ENCODE peak calls at places on chromosome 22, in nine cellular contexts. One of them, this sample, is unnamed.

GRCh38 chr22:36406721-36407120 is 19.0 kb upstream of the MYH9 start:
- DNase-seq in activated naive CD4-positive, alpha-beta T cell: no peak
- DNase-seq in adipocyte: no peak
- DNase-seq in mucosa of gallbladder: no peak
- DNase-seq in neural progenitor cell: no peak
- DNase-seq in NCI-H1092 treated with DMSO at 0.1 percent for 48 hours: no peak
- DNase-seq in stimulated activated CD8-positive, alpha-beta memory T cell treated with anti-CD3 and anti-CD28 coated beads, Interleukin-4, amount 100 ng/mL, for 48 hours: no peak
- DNase-seq in left lobe of liver: no peak
- DNase-seq in activated CD4-positive, CD25-positive, alpha-beta regulatory T cell: no peak
- DNase-seq in this sample: no peak

GRCh38 chr22:30248484-30248883 is 1.9 kb upstream of the LIF start:
- DNase-seq in adipocyte: no peak
- DNase-seq in activated CD4-positive, CD25-positive, alpha-beta regulatory T cell: no peak
- DNase-seq in stimulated activated CD8-positive, alpha-beta memory T cell treated with anti-CD3 and anti-CD28 coated beads, Interleukin-4, amount 100 ng/mL, for 48 hours: no peak
- DNase-seq in NCI-H1092 treated with DMSO at 0.1 percent for 48 hours: no peak
- DNase-seq in neural progenitor cell: no peak
- DNase-seq in left lobe of liver: no peak
- DNase-seq in activated naive CD4-positive, alpha-beta T cell: no peak
- DNase-seq in mucosa of gallbladder: no peak
- DNase-seq in this sample: no peak

GRCh38 chr22:24803064-24803542 is 2.9 kb upstream of the SGSM1 start:
- DNase-seq in activated naive CD4-positive, alpha-beta T cell: peak
- DNase-seq in activated CD4-positive, CD25-positive, alpha-beta regulatory T cell: peak
- DNase-seq in adipocyte: peak
- DNase-seq in mucosa of gallbladder: peak
- DNase-seq in stimulated activated CD8-positive, alpha-beta memory T cell treated with anti-CD3 and anti-CD28 coated beads, Interleukin-4, amount 100 ng/mL, for 48 hours: peak
- DNase-seq in neural progenitor cell: peak
- DNase-seq in left lobe of liver: peak
- DNase-seq in NCI-H1092 treated with DMSO at 0.1 percent for 48 hours: peak
- DNase-seq in this sample: peak

GRCh38 chr22:31327786-31328544 is 18.2 kb downstream of the PATZ1 start:
- DNase-seq in NCI-H1092 treated with DMSO at 0.1 percent for 48 hours: no peak
- DNase-seq in activated naive CD4-positive, alpha-beta T cell: no peak
- DNase-seq in neural progenitor cell: no peak
- DNase-seq in adipocyte: no peak
- DNase-seq in stimulated activated CD8-positive, alpha-beta memory T cell treated with anti-CD3 and anti-CD28 coated beads, Interleukin-4, amount 100 ng/mL, for 48 hours: no peak
- DNase-seq in left lobe of liver: no peak
- DNase-seq in mucosa of gallbladder: no peak
- DNase-seq in activated CD4-positive, CD25-positive, alpha-beta regulatory T cell: no peak
- DNase-seq in this sample: no peak

GRCh38 chr22:26619510-26619909 is 1.7 kb upstream of the CRYBB1 start:
- DNase-seq in NCI-H1092 treated with DMSO at 0.1 percent for 48 hours: no peak
- DNase-seq in neural progenitor cell: no peak
- DNase-seq in activated naive CD4-positive, alpha-beta T cell: no peak
- DNase-seq in left lobe of liver: no peak
- DNase-seq in stimulated activated CD8-positive, alpha-beta memory T cell treated with anti-CD3 and anti-CD28 coated beads, Interleukin-4, amount 100 ng/mL, for 48 hours: no peak
- DNase-seq in adipocyte: no peak
- DNase-seq in mucosa of gallbladder: no peak
- DNase-seq in activated CD4-positive, CD25-positive, alpha-beta regulatory T cell: no peak
- DNase-seq in this sample: no peak

GRCh38 chr22:43474161-43475101 is 62.6 kb downstream of the MPPED1 start:
- DNase-seq in NCI-H1092 treated with DMSO at 0.1 percent for 48 hours: no peak
- DNase-seq in activated naive CD4-positive, alpha-beta T cell: no peak
- DNase-seq in activated CD4-positive, CD25-positive, alpha-beta regulatory T cell: no peak
- DNase-seq in adipocyte: no peak
- DNase-seq in left lobe of liver: peak
- DNase-seq in stimulated activated CD8-positive, alpha-beta memory T cell treated with anti-CD3 and anti-CD28 coated beads, Interleukin-4, amount 100 ng/mL, for 48 hours: no peak
- DNase-seq in mucosa of gallbladder: no peak
- DNase-seq in neural progenitor cell: no peak
- DNase-seq in this sample: no peak

GRCh38 chr22:24525416-24526037 is 29.4 kb downstream of the GUCD1 start:
- DNase-seq in adipocyte: peak
- DNase-seq in activated CD4-positive, CD25-positive, alpha-beta regulatory T cell: peak
- DNase-seq in neural progenitor cell: peak
- DNase-seq in mucosa of gallbladder: peak
- DNase-seq in activated naive CD4-positive, alpha-beta T cell: peak
- DNase-seq in NCI-H1092 treated with DMSO at 0.1 percent for 48 hours: peak
- DNase-seq in left lobe of liver: peak
- DNase-seq in stimulated activated CD8-positive, alpha-beta memory T cell treated with anti-CD3 and anti-CD28 coated beads, Interleukin-4, amount 100 ng/mL, for 48 hours: peak
- DNase-seq in this sample: peak

GRCh38 chr22:37018815-37019308 is 385 bp downstream of the TST start:
- DNase-seq in activated CD4-positive, CD25-positive, alpha-beta regulatory T cell: no peak
- DNase-seq in activated naive CD4-positive, alpha-beta T cell: no peak
- DNase-seq in left lobe of liver: peak
- DNase-seq in stimulated activated CD8-positive, alpha-beta memory T cell treated with anti-CD3 and anti-CD28 coated beads, Interleukin-4, amount 100 ng/mL, for 48 hours: no peak
- DNase-seq in NCI-H1092 treated with DMSO at 0.1 percent for 48 hours: no peak
- DNase-seq in mucosa of gallbladder: no peak
- DNase-seq in adipocyte: peak
- DNase-seq in neural progenitor cell: peak
- DNase-seq in this sample: peak

GRCh38 chr22:44045171-44045570 is 21.1 kb downstream of the PARVB start:
- DNase-seq in NCI-H1092 treated with DMSO at 0.1 percent for 48 hours: no peak
- DNase-seq in neural progenitor cell: no peak
- DNase-seq in left lobe of liver: no peak
- DNase-seq in stimulated activated CD8-positive, alpha-beta memory T cell treated with anti-CD3 and anti-CD28 coated beads, Interleukin-4, amount 100 ng/mL, for 48 hours: no peak
- DNase-seq in activated CD4-positive, CD25-positive, alpha-beta regulatory T cell: no peak
- DNase-seq in activated naive CD4-positive, alpha-beta T cell: no peak
- DNase-seq in adipocyte: peak
- DNase-seq in mucosa of gallbladder: no peak
- DNase-seq in this sample: no peak

GRCh38 chr22:47174096-47174495 is 411.6 kb downstream of the TBC1D22A start:
- DNase-seq in neural progenitor cell: no peak
- DNase-seq in NCI-H1092 treated with DMSO at 0.1 percent for 48 hours: no peak
- DNase-seq in left lobe of liver: peak
- DNase-seq in stimulated activated CD8-positive, alpha-beta memory T cell treated with anti-CD3 and anti-CD28 coated beads, Interleukin-4, amount 100 ng/mL, for 48 hours: no peak
- DNase-seq in activated CD4-positive, CD25-positive, alpha-beta regulatory T cell: no peak
- DNase-seq in mucosa of gallbladder: no peak
- DNase-seq in activated naive CD4-positive, alpha-beta T cell: no peak
- DNase-seq in adipocyte: no peak
- DNase-seq in this sample: no peak

GRCh38 chr22:38176170-38176741 is 5.4 kb downstream of the PLA2G6 start:
- DNase-seq in NCI-H1092 treated with DMSO at 0.1 percent for 48 hours: no peak
- DNase-seq in neural progenitor cell: no peak
- DNase-seq in activated CD4-positive, CD25-positive, alpha-beta regulatory T cell: no peak
- DNase-seq in left lobe of liver: no peak
- DNase-seq in stimulated activated CD8-positive, alpha-beta memory T cell treated with anti-CD3 and anti-CD28 coated beads, Interleukin-4, amount 100 ng/mL, for 48 hours: no peak
- DNase-seq in adipocyte: peak
- DNase-seq in mucosa of gallbladder: peak
- DNase-seq in activated naive CD4-positive, alpha-beta T cell: no peak
- DNase-seq in this sample: no peak

GRCh38 chr22:42906605-42907338 is 49.7 kb upstream of the ARFGAP3 start:
- DNase-seq in activated naive CD4-positive, alpha-beta T cell: no peak
- DNase-seq in stimulated activated CD8-positive, alpha-beta memory T cell treated with anti-CD3 and anti-CD28 coated beads, Interleukin-4, amount 100 ng/mL, for 48 hours: no peak
- DNase-seq in mucosa of gallbladder: peak
- DNase-seq in neural progenitor cell: no peak
- DNase-seq in adipocyte: peak
- DNase-seq in NCI-H1092 treated with DMSO at 0.1 percent for 48 hours: no peak
- DNase-seq in left lobe of liver: no peak
- DNase-seq in activated CD4-positive, CD25-positive, alpha-beta regulatory T cell: no peak
- DNase-seq in this sample: no peak

GRCh38 chr22:19724927-19725661 is 1.8 kb downstream of the GP1BB start:
- DNase-seq in activated naive CD4-positive, alpha-beta T cell: no peak
- DNase-seq in left lobe of liver: no peak
- DNase-seq in adipocyte: no peak
- DNase-seq in neural progenitor cell: no peak
- DNase-seq in stimulated activated CD8-positive, alpha-beta memory T cell treated with anti-CD3 and anti-CD28 coated beads, Interleukin-4, amount 100 ng/mL, for 48 hours: no peak
- DNase-seq in activated CD4-positive, CD25-positive, alpha-beta regulatory T cell: no peak
- DNase-seq in NCI-H1092 treated with DMSO at 0.1 percent for 48 hours: no peak
- DNase-seq in mucosa of gallbladder: no peak
- DNase-seq in this sample: no peak

GRCh38 chr22:41369089-41369745 is 12.5 kb upstream of the TEF start:
- DNase-seq in left lobe of liver: no peak
- DNase-seq in neural progenitor cell: no peak
- DNase-seq in adipocyte: no peak
- DNase-seq in mucosa of gallbladder: no peak
- DNase-seq in activated naive CD4-positive, alpha-beta T cell: no peak
- DNase-seq in activated CD4-positive, CD25-positive, alpha-beta regulatory T cell: no peak
- DNase-seq in NCI-H1092 treated with DMSO at 0.1 percent for 48 hours: peak
- DNase-seq in stimulated activated CD8-positive, alpha-beta memory T cell treated with anti-CD3 and anti-CD28 coated beads, Interleukin-4, amount 100 ng/mL, for 48 hours: no peak
- DNase-seq in this sample: no peak

GRCh38 chr22:26428515-26429457 is at the start of gene ASPHD2:
- DNase-seq in activated naive CD4-positive, alpha-beta T cell: peak
- DNase-seq in stimulated activated CD8-positive, alpha-beta memory T cell treated with anti-CD3 and anti-CD28 coated beads, Interleukin-4, amount 100 ng/mL, for 48 hours: peak
- DNase-seq in NCI-H1092 treated with DMSO at 0.1 percent for 48 hours: peak
- DNase-seq in neural progenitor cell: peak
- DNase-seq in mucosa of gallbladder: peak
- DNase-seq in activated CD4-positive, CD25-positive, alpha-beta regulatory T cell: peak
- DNase-seq in left lobe of liver: peak
- DNase-seq in adipocyte: peak
- DNase-seq in this sample: peak

GRCh38 chr22:18130699-18131429 is 19.1 kb upstream of the USP18 start:
- DNase-seq in activated CD4-positive, CD25-positive, alpha-beta regulatory T cell: no peak
- DNase-seq in mucosa of gallbladder: no peak
- DNase-seq in stimulated activated CD8-positive, alpha-beta memory T cell treated with anti-CD3 and anti-CD28 coated beads, Interleukin-4, amount 100 ng/mL, for 48 hours: no peak
- DNase-seq in NCI-H1092 treated with DMSO at 0.1 percent for 48 hours: no peak
- DNase-seq in left lobe of liver: no peak
- DNase-seq in adipocyte: no peak
- DNase-seq in neural progenitor cell: no peak
- DNase-seq in activated naive CD4-positive, alpha-beta T cell: no peak
- DNase-seq in this sample: no peak

GRCh38 chr22:27715078-27715477 is 86.5 kb downstream of the MN1 start:
- DNase-seq in neural progenitor cell: peak
- DNase-seq in NCI-H1092 treated with DMSO at 0.1 percent for 48 hours: peak
- DNase-seq in mucosa of gallbladder: no peak
- DNase-seq in activated naive CD4-positive, alpha-beta T cell: no peak
- DNase-seq in adipocyte: no peak
- DNase-seq in left lobe of liver: no peak
- DNase-seq in stimulated activated CD8-positive, alpha-beta memory T cell treated with anti-CD3 and anti-CD28 coated beads, Interleukin-4, amount 100 ng/mL, for 48 hours: no peak
- DNase-seq in activated CD4-positive, CD25-positive, alpha-beta regulatory T cell: no peak
- DNase-seq in this sample: no peak

GRCh38 chr22:50009765-50010675 is 2.5 kb downstream of the IL17REL start:
- DNase-seq in stimulated activated CD8-positive, alpha-beta memory T cell treated with anti-CD3 and anti-CD28 coated beads, Interleukin-4, amount 100 ng/mL, for 48 hours: no peak
- DNase-seq in NCI-H1092 treated with DMSO at 0.1 percent for 48 hours: no peak
- DNase-seq in activated CD4-positive, CD25-positive, alpha-beta regulatory T cell: no peak
- DNase-seq in left lobe of liver: no peak
- DNase-seq in activated naive CD4-positive, alpha-beta T cell: no peak
- DNase-seq in adipocyte: no peak
- DNase-seq in neural progenitor cell: no peak
- DNase-seq in mucosa of gallbladder: no peak
- DNase-seq in this sample: peak

GRCh38 chr22:29511126-29511854 is 31.3 kb downstream of the NEFH start:
- DNase-seq in activated CD4-positive, CD25-positive, alpha-beta regulatory T cell: no peak
- DNase-seq in adipocyte: no peak
- DNase-seq in NCI-H1092 treated with DMSO at 0.1 percent for 48 hours: no peak
- DNase-seq in activated naive CD4-positive, alpha-beta T cell: no peak
- DNase-seq in stimulated activated CD8-positive, alpha-beta memory T cell treated with anti-CD3 and anti-CD28 coated beads, Interleukin-4, amount 100 ng/mL, for 48 hours: no peak
- DNase-seq in mucosa of gallbladder: no peak
- DNase-seq in left lobe of liver: no peak
- DNase-seq in neural progenitor cell: no peak
- DNase-seq in this sample: no peak

GRCh38 chr22:11627436-11627797 is 3900.6 kb upstream of the OR11H1 start:
- DNase-seq in activated naive CD4-positive, alpha-beta T cell: no peak
- DNase-seq in stimulated activated CD8-positive, alpha-beta memory T cell treated with anti-CD3 and anti-CD28 coated beads, Interleukin-4, amount 100 ng/mL, for 48 hours: no peak
- DNase-seq in left lobe of liver: peak
- DNase-seq in adipocyte: no peak
- DNase-seq in activated CD4-positive, CD25-positive, alpha-beta regulatory T cell: no peak
- DNase-seq in neural progenitor cell: no peak
- DNase-seq in mucosa of gallbladder: no peak
- DNase-seq in NCI-H1092 treated with DMSO at 0.1 percent for 48 hours: no peak
- DNase-seq in this sample: no peak

GRCh38 chr22:17477401-17477833 is 85.9 kb upstream of the SLC25A18 start:
- DNase-seq in neural progenitor cell: peak
- DNase-seq in NCI-H1092 treated with DMSO at 0.1 percent for 48 hours: peak
- DNase-seq in activated naive CD4-positive, alpha-beta T cell: no peak
- DNase-seq in left lobe of liver: no peak
- DNase-seq in stimulated activated CD8-positive, alpha-beta memory T cell treated with anti-CD3 and anti-CD28 coated beads, Interleukin-4, amount 100 ng/mL, for 48 hours: no peak
- DNase-seq in adipocyte: no peak
- DNase-seq in activated CD4-positive, CD25-positive, alpha-beta regulatory T cell: no peak
- DNase-seq in mucosa of gallbladder: no peak
- DNase-seq in this sample: no peak

GRCh38 chr22:34765115-34765514 is 300.8 kb upstream of the ISX start:
- DNase-seq in adipocyte: no peak
- DNase-seq in NCI-H1092 treated with DMSO at 0.1 percent for 48 hours: no peak
- DNase-seq in left lobe of liver: no peak
- DNase-seq in activated CD4-positive, CD25-positive, alpha-beta regulatory T cell: no peak
- DNase-seq in stimulated activated CD8-positive, alpha-beta memory T cell treated with anti-CD3 and anti-CD28 coated beads, Interleukin-4, amount 100 ng/mL, for 48 hours: no peak
- DNase-seq in neural progenitor cell: no peak
- DNase-seq in activated naive CD4-positive, alpha-beta T cell: no peak
- DNase-seq in mucosa of gallbladder: no peak
- DNase-seq in this sample: no peak

GRCh38 chr22:42766860-42767259 is 46.2 kb upstream of the A4GALT start:
- DNase-seq in stimulated activated CD8-positive, alpha-beta memory T cell treated with anti-CD3 and anti-CD28 coated beads, Interleukin-4, amount 100 ng/mL, for 48 hours: no peak
- DNase-seq in NCI-H1092 treated with DMSO at 0.1 percent for 48 hours: no peak
- DNase-seq in mucosa of gallbladder: no peak
- DNase-seq in activated naive CD4-positive, alpha-beta T cell: no peak
- DNase-seq in adipocyte: no peak
- DNase-seq in left lobe of liver: no peak
- DNase-seq in neural progenitor cell: no peak
- DNase-seq in activated CD4-positive, CD25-positive, alpha-beta regulatory T cell: no peak
- DNase-seq in this sample: no peak